ENCODE peak calls at places on chromosomes 12 and 14, in ten cellular contexts. One of them, this sample, is unnamed.

GRCh38 chr14:30657606-30658163 is 35.6 kb downstream of the SCFD1 start:
- DNase-seq in heart left ventricle: no peak
- DNase-seq in CD8-positive, alpha-beta memory T cell: no peak
- DNase-seq in lung: no peak
- DNase-seq in adipocyte: peak; percentile 42
- DNase-seq in transverse colon: no peak
- DNase-seq in astrocyte: no peak
- DNase-seq in fibroblast of lung: no peak
- DNase-seq in suprapubic skin: no peak
- DNase-seq in K562: no peak
- DNase-seq in this sample: no peak

GRCh38 chr12:108360487-108360886 is 21.4 kb upstream of the CMKLR1 start:
- DNase-seq in heart left ventricle: no peak
- DNase-seq in CD8-positive, alpha-beta memory T cell: no peak
- DNase-seq in lung: no peak
- DNase-seq in adipocyte: peak; percentile 22
- DNase-seq in transverse colon: no peak
- DNase-seq in astrocyte: peak; percentile 47
- DNase-seq in fibroblast of lung: peak; percentile 55
- DNase-seq in suprapubic skin: peak; percentile 16
- DNase-seq in K562: no peak
- DNase-seq in this sample: no peak

GRCh38 chr14:64953310-64953654 is 10.7 kb upstream of the GPX2 start:
- DNase-seq in heart left ventricle: no peak
- DNase-seq in CD8-positive, alpha-beta memory T cell: no peak
- DNase-seq in lung: no peak
- DNase-seq in adipocyte: no peak
- DNase-seq in transverse colon: no peak
- DNase-seq in astrocyte: no peak
- DNase-seq in fibroblast of lung: no peak
- DNase-seq in suprapubic skin: peak; percentile 52
- DNase-seq in K562: no peak
- DNase-seq in this sample: no peak

GRCh38 chr12:62597253-62597652 is 130.6 kb downstream of the MON2 start:
- DNase-seq in heart left ventricle: no peak
- DNase-seq in CD8-positive, alpha-beta memory T cell: no peak
- DNase-seq in lung: no peak
- DNase-seq in adipocyte: no peak
- DNase-seq in transverse colon: no peak
- DNase-seq in astrocyte: no peak
- DNase-seq in fibroblast of lung: no peak
- DNase-seq in suprapubic skin: no peak
- DNase-seq in K562: no peak
- DNase-seq in this sample: no peak

GRCh38 chr12:52349196-52349595 is 18.1 kb downstream of the KRT85 start:
- DNase-seq in heart left ventricle: no peak
- DNase-seq in CD8-positive, alpha-beta memory T cell: no peak
- DNase-seq in lung: no peak
- DNase-seq in adipocyte: no peak
- DNase-seq in transverse colon: no peak
- DNase-seq in astrocyte: peak; percentile 39
- DNase-seq in fibroblast of lung: peak; percentile 42
- DNase-seq in suprapubic skin: no peak
- DNase-seq in K562: no peak
- DNase-seq in this sample: no peak

GRCh38 chr12:75738486-75738885 is 227.1 kb upstream of the KRR1 start:
- DNase-seq in heart left ventricle: no peak
- DNase-seq in CD8-positive, alpha-beta memory T cell: no peak
- DNase-seq in lung: no peak
- DNase-seq in adipocyte: no peak
- DNase-seq in transverse colon: no peak
- DNase-seq in astrocyte: peak; percentile 75
- DNase-seq in fibroblast of lung: peak; percentile 78
- DNase-seq in suprapubic skin: no peak
- DNase-seq in K562: no peak
- DNase-seq in this sample: no peak

GRCh38 chr14:103118019-103118662 is 5.1 kb upstream of the TNFAIP2 start:
- DNase-seq in heart left ventricle: peak; percentile 86
- DNase-seq in CD8-positive, alpha-beta memory T cell: no peak
- DNase-seq in lung: peak; percentile 72
- DNase-seq in adipocyte: no peak
- DNase-seq in transverse colon: peak; percentile 55
- DNase-seq in astrocyte: no peak
- DNase-seq in fibroblast of lung: no peak
- DNase-seq in suprapubic skin: no peak
- DNase-seq in K562: peak; percentile 22
- DNase-seq in this sample: no peak

GRCh38 chr12:7151532-7151931 is 21.4 kb downstream of the CLSTN3 start:
- DNase-seq in heart left ventricle: no peak
- DNase-seq in CD8-positive, alpha-beta memory T cell: no peak
- DNase-seq in lung: peak; percentile 57
- DNase-seq in adipocyte: peak; percentile 17
- DNase-seq in transverse colon: no peak
- DNase-seq in astrocyte: no peak
- DNase-seq in fibroblast of lung: no peak
- DNase-seq in suprapubic skin: no peak
- DNase-seq in K562: no peak
- DNase-seq in this sample: no peak

GRCh38 chr12:3972576-3972975 is 99.4 kb upstream of the PARP11 start:
- DNase-seq in heart left ventricle: no peak
- DNase-seq in CD8-positive, alpha-beta memory T cell: peak; percentile 54
- DNase-seq in lung: no peak
- DNase-seq in adipocyte: no peak
- DNase-seq in transverse colon: no peak
- DNase-seq in astrocyte: no peak
- DNase-seq in fibroblast of lung: no peak
- DNase-seq in suprapubic skin: no peak
- DNase-seq in K562: no peak
- DNase-seq in this sample: no peak

GRCh38 chr12:117204146-117204545 is 13.9 kb upstream of the FBXO21 start:
- DNase-seq in heart left ventricle: no peak
- DNase-seq in CD8-positive, alpha-beta memory T cell: no peak
- DNase-seq in lung: no peak
- DNase-seq in adipocyte: no peak
- DNase-seq in transverse colon: no peak
- DNase-seq in astrocyte: no peak
- DNase-seq in fibroblast of lung: no peak
- DNase-seq in suprapubic skin: no peak
- DNase-seq in K562: no peak
- DNase-seq in this sample: no peak

GRCh38 chr12:47903927-47904646 is 707 bp downstream of the VDR start:
- DNase-seq in heart left ventricle: peak; percentile 83
- DNase-seq in CD8-positive, alpha-beta memory T cell: peak; percentile 72
- DNase-seq in lung: peak; percentile 70
- DNase-seq in adipocyte: peak; percentile 93
- DNase-seq in transverse colon: peak; percentile 73
- DNase-seq in astrocyte: peak; percentile 84
- DNase-seq in fibroblast of lung: peak; percentile 89
- DNase-seq in suprapubic skin: no peak
- DNase-seq in K562: peak; percentile 44
- DNase-seq in this sample: peak; percentile 33

GRCh38 chr12:51907083-51907863 is at the start of gene ACVRL1:
- DNase-seq in heart left ventricle: no peak
- DNase-seq in CD8-positive, alpha-beta memory T cell: no peak
- DNase-seq in lung: no peak
- DNase-seq in adipocyte: peak; percentile 37
- DNase-seq in transverse colon: peak; percentile 61
- DNase-seq in astrocyte: no peak
- DNase-seq in fibroblast of lung: no peak
- DNase-seq in suprapubic skin: no peak
- DNase-seq in K562: no peak
- DNase-seq in this sample: no peak

DNA sequence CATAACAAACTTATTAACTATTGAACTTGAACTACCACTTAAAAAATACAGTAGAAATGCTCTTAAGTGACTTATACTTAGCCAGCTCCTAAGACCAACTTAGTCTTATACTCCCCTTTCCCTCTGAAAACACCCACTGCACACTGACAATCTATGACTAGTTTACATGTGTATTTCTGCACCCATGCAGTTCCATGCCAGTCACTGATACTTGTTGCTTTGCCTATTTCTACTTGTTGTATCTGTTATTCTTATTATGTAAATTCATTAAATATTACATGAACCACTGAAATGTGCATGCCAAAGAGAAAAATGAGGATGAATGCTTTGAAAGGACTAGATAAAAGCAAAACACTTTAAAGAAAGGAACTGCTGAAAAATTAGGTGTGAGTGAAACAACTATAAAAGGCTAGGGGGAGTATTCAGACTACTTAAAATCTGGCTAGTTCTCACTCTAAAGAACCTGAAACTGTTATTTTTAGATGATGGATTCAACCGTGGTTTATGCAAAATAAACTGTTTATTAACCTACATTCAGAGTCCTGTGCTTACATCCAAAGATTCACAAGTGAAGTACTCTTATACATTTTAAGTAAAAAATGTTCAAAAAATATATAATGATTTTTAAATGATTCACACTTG is 74.7 kb downstream of the RPS6KA5 start:
- DNase-seq in heart left ventricle: no peak
- DNase-seq in CD8-positive, alpha-beta memory T cell: no peak
- DNase-seq in lung: no peak
- DNase-seq in adipocyte: no peak
- DNase-seq in transverse colon: no peak
- DNase-seq in astrocyte: no peak
- DNase-seq in fibroblast of lung: no peak
- DNase-seq in suprapubic skin: no peak
- DNase-seq in K562: no peak
- DNase-seq in this sample: no peak
- H3K9me3 ChIP-seq in heart left ventricle: no peaks in the 10 kb centered on the region
- H3K9me3 ChIP-seq in CD8-positive, alpha-beta memory T cell: no peaks in the 10 kb centered on the region
- H3K9me3 ChIP-seq in lung: no peaks in the 10 kb centered on the region
- H3K9me3 ChIP-seq in adipocyte: no peaks in the 10 kb centered on the region
- H3K9me3 ChIP-seq in transverse colon: no peaks in the 10 kb centered on the region
- H3K9me3 ChIP-seq in astrocyte: no peaks in the 10 kb centered on the region
- H3K9me3 ChIP-seq in fibroblast of lung: no peaks in the 10 kb centered on the region
- H3K9me3 ChIP-seq in suprapubic skin: no peaks in the 10 kb centered on the region
- H3K9me3 ChIP-seq in K562: no peaks in the 10 kb centered on the region
- H3K9me3 ChIP-seq in this sample: no peaks in the 10 kb centered on the region

GRCh38 chr14:106044949-106045596 is 518.7 kb downstream of the TMEM121 start:
- DNase-seq in heart left ventricle: peak; percentile 75
- DNase-seq in CD8-positive, alpha-beta memory T cell: peak; percentile 85
- DNase-seq in lung: no peak
- DNase-seq in adipocyte: no peak
- DNase-seq in transverse colon: peak; percentile 64
- DNase-seq in astrocyte: no peak
- DNase-seq in fibroblast of lung: no peak
- DNase-seq in suprapubic skin: no peak
- DNase-seq in K562: peak; percentile 40
- DNase-seq in this sample: peak; percentile 49
- H3K9me3 ChIP-seq in heart left ventricle: no peaks in the 10 kb centered on the region
- H3K9me3 ChIP-seq in CD8-positive, alpha-beta memory T cell: no peaks in the 10 kb centered on the region
- H3K9me3 ChIP-seq in lung: no peaks in the 10 kb centered on the region
- H3K9me3 ChIP-seq in adipocyte: no peaks in the 10 kb centered on the region
- H3K9me3 ChIP-seq in transverse colon: no peaks in the 10 kb centered on the region
- H3K9me3 ChIP-seq in astrocyte: peaks cover 2% of the 10 kb centered on the region
- H3K9me3 ChIP-seq in fibroblast of lung: no peaks in the 10 kb centered on the region
- H3K9me3 ChIP-seq in suprapubic skin: no peaks in the 10 kb centered on the region
- H3K9me3 ChIP-seq in K562: no peaks in the 10 kb centered on the region
- H3K9me3 ChIP-seq in this sample: no peaks in the 10 kb centered on the region

GRCh38 chr14:40216976-40217375 is 784.7 kb upstream of the FBXO33 start:
- DNase-seq in heart left ventricle: no peak
- DNase-seq in CD8-positive, alpha-beta memory T cell: no peak
- DNase-seq in lung: no peak
- DNase-seq in adipocyte: no peak
- DNase-seq in transverse colon: no peak
- DNase-seq in astrocyte: no peak
- DNase-seq in fibroblast of lung: no peak
- DNase-seq in suprapubic skin: no peak
- DNase-seq in K562: no peak
- DNase-seq in this sample: no peak
- H3K9me3 ChIP-seq in heart left ventricle: no peaks in the 10 kb centered on the region
- H3K9me3 ChIP-seq in CD8-positive, alpha-beta memory T cell: no peaks in the 10 kb centered on the region
- H3K9me3 ChIP-seq in lung: no peaks in the 10 kb centered on the region
- H3K9me3 ChIP-seq in adipocyte: no peaks in the 10 kb centered on the region
- H3K9me3 ChIP-seq in transverse colon: no peaks in the 10 kb centered on the region
- H3K9me3 ChIP-seq in astrocyte: no peaks in the 10 kb centered on the region
- H3K9me3 ChIP-seq in fibroblast of lung: no peaks in the 10 kb centered on the region
- H3K9me3 ChIP-seq in suprapubic skin: no peaks in the 10 kb centered on the region
- H3K9me3 ChIP-seq in K562: no peaks in the 10 kb centered on the region
- H3K9me3 ChIP-seq in this sample: no peaks in the 10 kb centered on the region

GRCh38 chr14:105891221-105891602 is 364.8 kb downstream of the TMEM121 start:
- DNase-seq in heart left ventricle: peak; percentile 32
- DNase-seq in CD8-positive, alpha-beta memory T cell: peak; percentile 43
- DNase-seq in lung: no peak
- DNase-seq in adipocyte: no peak
- DNase-seq in transverse colon: no peak
- DNase-seq in astrocyte: no peak
- DNase-seq in fibroblast of lung: no peak
- DNase-seq in suprapubic skin: peak; percentile 57
- DNase-seq in K562: no peak
- DNase-seq in this sample: no peak

GRCh38 chr14:105888151-105888550 is 361.8 kb downstream of the TMEM121 start:
- DNase-seq in heart left ventricle: no peak
- DNase-seq in CD8-positive, alpha-beta memory T cell: peak; percentile 31
- DNase-seq in lung: no peak
- DNase-seq in adipocyte: no peak
- DNase-seq in transverse colon: no peak
- DNase-seq in astrocyte: no peak
- DNase-seq in fibroblast of lung: no peak
- DNase-seq in suprapubic skin: no peak
- DNase-seq in K562: no peak
- DNase-seq in this sample: no peak

GRCh38 chr14:105889666-105890473 is 363.5 kb downstream of the TMEM121 start:
- DNase-seq in heart left ventricle: peak; percentile 43
- DNase-seq in CD8-positive, alpha-beta memory T cell: peak; percentile 38
- DNase-seq in lung: no peak
- DNase-seq in adipocyte: no peak
- DNase-seq in transverse colon: peak; percentile 4
- DNase-seq in astrocyte: no peak
- DNase-seq in fibroblast of lung: no peak
- DNase-seq in suprapubic skin: peak; percentile 67
- DNase-seq in K562: peak; percentile 3
- DNase-seq in this sample: no peak

GRCh38 chr14:105890474-105891220 is 364.3 kb downstream of the TMEM121 start:
- DNase-seq in heart left ventricle: peak; percentile 33
- DNase-seq in CD8-positive, alpha-beta memory T cell: no peak
- DNase-seq in lung: no peak
- DNase-seq in adipocyte: no peak
- DNase-seq in transverse colon: peak; percentile 5
- DNase-seq in astrocyte: no peak
- DNase-seq in fibroblast of lung: no peak
- DNase-seq in suprapubic skin: peak; percentile 67
- DNase-seq in K562: peak; percentile 1
- DNase-seq in this sample: no peak

GRCh38 chr14:105888784-105889665 is 362.6 kb downstream of the TMEM121 start:
- DNase-seq in heart left ventricle: no peak
- DNase-seq in CD8-positive, alpha-beta memory T cell: peak; percentile 15
- DNase-seq in lung: no peak
- DNase-seq in adipocyte: no peak
- DNase-seq in transverse colon: peak; percentile 3
- DNase-seq in astrocyte: no peak
- DNase-seq in fibroblast of lung: no peak
- DNase-seq in suprapubic skin: peak; percentile 49
- DNase-seq in K562: peak; percentile 1
- DNase-seq in this sample: no peak
- H3K9me3 ChIP-seq in heart left ventricle: no peaks in the 10 kb centered on the region
- H3K9me3 ChIP-seq in CD8-positive, alpha-beta memory T cell: no peaks in the 10 kb centered on the region
- H3K9me3 ChIP-seq in lung: no peaks in the 10 kb centered on the region
- H3K9me3 ChIP-seq in adipocyte: no peaks in the 10 kb centered on the region
- H3K9me3 ChIP-seq in transverse colon: no peaks in the 10 kb centered on the region
- H3K9me3 ChIP-seq in astrocyte: no peaks in the 10 kb centered on the region
- H3K9me3 ChIP-seq in fibroblast of lung: no peaks in the 10 kb centered on the region
- H3K9me3 ChIP-seq in suprapubic skin: no peaks in the 10 kb centered on the region
- H3K9me3 ChIP-seq in K562: no peaks in the 10 kb centered on the region
- H3K9me3 ChIP-seq in this sample: no peaks in the 10 kb centered on the region

This sample was measured in T-helper 17 cell.